ENCODE peak calls at places on chromosomes 7 and 10, in four cellular contexts. M is brain microvascular endothelial cell, A is GM12865, U is A549. E is an unnamed sample.

GRCh38 chr7:16660702-16661464 is 14.9 kb downstream of the BZW2 start:
- DNase-seq in M (no peak), A (no peak), U (no peak), E (no peak)

GRCh38 chr7:120110169-120110568 is 162.8 kb upstream of the KCND2 start:
- DNase-seq in M (no peak), A (no peak), U (no peak), E (no peak)

GRCh38 chr7:34060548-34060947 is 155.2 kb downstream of the BMPER start:
- DNase-seq in M (peak; percentile 91), A (no peak), U (peak; percentile 24), E (no peak)

GRCh38 chr7:11298220-11298619 is 324.5 kb downstream of the PHF14 start:
- DNase-seq in M (no peak), A (peak; percentile 17), U (no peak), E (no peak)

GRCh38 chr7:75662579-75663301 is 76.0 kb downstream of the HIP1 start:
- DNase-seq in M (no peak), A (peak; percentile 95), U (no peak), E (no peak)

GRCh38 chr7:17498230-17498629 is 199.8 kb downstream of the AHR start:
- DNase-seq in M (no peak), A (no peak), U (no peak), E (no peak)

GRCh38 chr10:87873656-87874055 is 10.2 kb downstream of the PTEN start:
- DNase-seq in M (no peak), A (no peak), U (no peak), E (no peak)

GRCh38 chr10:112695539-112695938 is 248.5 kb downstream of the VTI1A start:
- DNase-seq in M (no peak), A (no peak), U (no peak), E (no peak)

GRCh38 chr7:13282377-13282980 is 595.0 kb downstream of the ARL4A start:
- DNase-seq in M (peak; percentile 25), A (no peak), U (no peak), E (no peak)

GRCh38 chr10:95445837-95446347 is 115.3 kb downstream of the SORBS1 start:
- DNase-seq in M (peak; percentile 58), A (peak; percentile 81), U (peak; percentile 92), E (peak; percentile 44)

GRCh38 chr10:132630666-132631347 is 93.2 kb downstream of the INPP5A start:
- DNase-seq in M (no peak), A (no peak), U (no peak), E (no peak)

GRCh38 chr10:76403876-76404275 is 972.5 kb downstream of the LRMDA start:
- DNase-seq in M (no peak), A (no peak), U (no peak), E (no peak)

GRCh38 chr10:126133906-126134703 is 237.7 kb downstream of the FANK1 start:
- DNase-seq in M (peak; percentile 46), A (no peak), U (peak; percentile 26), E (no peak)

GRCh38 chr7:106284516-106285050 is at the start of gene NAMPT:
- DNase-seq in M (no peak), A (peak; percentile 54), U (no peak), E (no peak)

GRCh38 chr10:133455196-133455595 is 1.5 kb downstream of the SCART1 start:
- DNase-seq in M (no peak), A (no peak), U (no peak), E (no peak)

GRCh38 chr10:43204943-43205671 is 61.8 kb downstream of the RASGEF1A start:
- DNase-seq in M (peak; percentile 48), A (peak; percentile 68), U (peak; percentile 68), E (peak; percentile 79)

GRCh38 chr7:101884671-101885596 is 67.5 kb downstream of the CUX1 start:
- DNase-seq in M (no peak), A (peak; percentile 67), U (no peak), E (peak; percentile 49)

GRCh38 chr7:2431260-2431867 is 28.0 kb downstream of the CHST12 start:
- DNase-seq in M (no peak), A (no peak), U (peak; percentile 21), E (peak; percentile 53)

GRCh38 chr10:23525406-23525805 is 86.5 kb downstream of the OTUD1 start:
- DNase-seq in M (no peak), A (peak; percentile 38), U (peak; percentile 4), E (no peak)

GRCh38 chr7:909358-910329 is 33.3 kb downstream of the GET4 start:
- DNase-seq in M (no peak), A (no peak), U (peak; percentile 50), E (no peak)

GRCh38 chr10:34489973-34490372 is 325.1 kb downstream of the PARD3 start:
- DNase-seq in M (peak; percentile 44), A (no peak), U (peak; percentile 27), E (no peak)

GRCh38 chr7:73577627-73578341 is 595 bp downstream of the TBL2 start:
- DNase-seq in M (no peak), A (peak; percentile 30), U (no peak), E (no peak)

GRCh38 chr10:29465384-29465783 is 169.4 kb downstream of the SVIL start:
- DNase-seq in M (no peak), A (no peak), U (no peak), E (no peak)
- TF ChIP-seq CTCF in M (peak; percentile 61), A (no peak), U (peak; percentile 16), E (no peak)

DNA sequence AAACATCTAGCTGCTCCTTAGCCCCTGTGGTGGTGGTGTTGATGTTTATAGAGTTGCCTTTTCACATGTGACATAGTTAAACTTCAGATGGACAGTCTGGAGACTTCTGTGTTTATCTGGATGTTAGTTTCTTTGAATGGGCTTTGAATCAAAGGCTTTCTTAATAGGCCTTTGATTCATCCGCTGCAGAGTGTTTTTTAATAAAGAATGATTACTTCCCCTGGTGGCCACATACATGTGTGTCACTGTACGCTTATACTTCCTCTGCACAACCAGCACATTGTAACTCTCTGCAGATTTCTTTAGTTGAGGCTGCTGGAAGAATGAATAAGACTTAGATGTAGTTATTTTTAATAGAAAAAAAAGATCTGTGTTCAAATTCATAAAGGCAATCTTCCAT is 221.1 kb downstream of the DYNC1I1 start:
- DNase-seq in M (no peak), A (no peak), U (no peak), E (no peak)
- TF ChIP-seq CTCF in M (peak; percentile 31), A (no peak), U (no peak), E (no peak)

GRCh38 chr10:58802047-58802446 is 289.4 kb downstream of the BICC1 start:
- DNase-seq in M (no peak), A (no peak), U (no peak), E (no peak)
- TF ChIP-seq CTCF in M (no peak), A (no peak), U (no peak), E (no peak)

DNA sequence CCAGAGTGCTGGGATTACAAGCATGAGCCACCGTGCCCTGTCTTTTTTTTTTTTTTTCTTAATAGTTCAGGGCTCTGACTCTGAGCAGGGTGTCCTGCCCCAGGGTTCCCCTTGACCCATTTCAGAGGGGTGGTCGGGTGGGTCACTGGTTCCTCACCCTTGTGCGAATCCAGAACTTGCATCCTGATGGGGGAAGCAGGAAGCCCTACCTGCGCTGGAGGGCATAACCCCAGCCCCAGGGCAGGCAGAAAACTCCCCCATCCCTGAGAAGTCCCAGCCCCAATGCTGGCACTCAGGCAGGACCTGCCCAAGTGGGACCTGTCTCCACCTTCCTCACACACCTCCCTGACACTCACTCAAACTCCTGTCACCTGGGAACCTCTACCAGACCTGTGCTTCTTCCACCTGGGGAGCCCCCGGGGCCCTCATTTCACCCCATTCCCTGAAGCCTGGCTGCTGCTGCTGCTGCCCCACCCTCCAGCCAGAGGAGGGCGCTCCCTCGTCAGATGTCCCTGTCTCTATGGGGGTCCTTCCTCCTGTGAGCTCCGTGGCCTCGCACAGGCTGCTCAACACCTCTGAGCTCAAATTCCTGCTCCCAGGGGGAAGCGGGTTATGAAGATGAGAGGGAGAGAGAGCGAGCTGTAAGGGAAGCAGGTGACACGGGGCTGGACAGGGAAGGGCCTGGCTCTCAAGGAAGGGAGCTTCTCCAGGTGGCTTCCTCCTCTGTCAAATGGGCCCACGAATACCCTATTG is 15.1 kb upstream of the ZNF273 start:
- DNase-seq in M (no peak), A (no peak), U (no peak), E (peak; percentile 75)
- TF ChIP-seq CTCF in M (peak; percentile 59), A (peak; percentile 13), U (no peak), E (peak; percentile 70)

DNA sequence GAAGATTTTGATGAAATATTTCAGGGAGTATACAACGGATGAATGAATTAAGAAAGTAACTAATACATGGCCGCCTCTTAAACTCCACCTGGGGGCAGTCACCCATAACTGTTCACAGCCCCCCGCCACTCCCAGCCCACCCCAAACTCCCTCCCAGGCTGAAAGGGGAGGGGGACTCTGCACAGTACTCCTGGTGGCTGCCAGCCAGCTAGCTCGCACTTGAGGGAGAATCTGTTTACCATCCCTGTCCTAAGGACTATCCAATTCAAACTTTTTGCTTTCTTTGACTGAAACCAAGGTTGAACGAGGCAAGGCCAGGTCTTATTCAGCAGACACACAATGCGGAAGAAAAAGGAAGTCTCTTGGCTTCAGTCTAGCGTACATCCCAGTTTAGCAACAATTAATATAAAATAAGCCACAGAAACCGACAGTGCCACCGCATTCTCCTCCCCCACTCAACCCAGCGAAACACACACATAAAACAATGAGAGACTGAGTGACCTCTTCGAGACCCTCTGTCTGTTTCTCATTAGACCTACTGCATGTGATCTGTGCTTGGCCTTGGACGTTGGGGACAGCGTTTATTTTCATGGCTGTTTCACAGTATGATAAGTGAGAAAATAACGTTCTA is 219.5 kb downstream of the GLI3 start:
- DNase-seq in M (no peak), A (no peak), U (no peak), E (no peak)
- TF ChIP-seq CTCF in M (no peak), A (no peak), U (no peak), E (no peak)

GRCh38 chr7:111498608-111499007 is 63.7 kb downstream of the IMMP2L start:
- DNase-seq in M (no peak), A (no peak), U (no peak), E (no peak)

GRCh38 chr7:111495173-111495572 is 67.1 kb downstream of the IMMP2L start:
- DNase-seq in M (no peak), A (no peak), U (no peak), E (no peak)

GRCh38 chr7:111499027-111499426 is 63.3 kb downstream of the IMMP2L start:
- DNase-seq in M (peak; percentile 89), A (no peak), U (peak; percentile 97), E (peak; percentile 7)
- TF ChIP-seq CTCF in M (no peak), A (no peak), U (no peak), E (no peak)

E was measured in activated CD8-positive, alpha-beta T cell treated with anti-CD3 and anti-CD28 coated beads for 36 hours.